ENCODE peak calls at places on chromosomes 4 and X, in five cellular contexts. One of them, this sample, is unnamed. For H3K9me3, the result is how much of the 10 kb centered on the place peaks cover.

GRCh38 chrX:21529771-21530170 is 128.4 kb downstream of the KLHL34 start:
- DNase-seq in left ventricle myocardium inferior: no peak
- DNase-seq in CD4-positive, alpha-beta T cell: no peak
- DNase-seq in Caco-2: no peak
- DNase-seq in mucosa of descending colon: no peak
- DNase-seq in this sample: no peak

GRCh38 chr4:8842614-8843013 is 29.0 kb downstream of the HMX1 start:
- DNase-seq in CD4-positive, alpha-beta T cell: no peak
- DNase-seq in Caco-2: no peak
- DNase-seq in left ventricle myocardium inferior: no peak
- DNase-seq in mucosa of descending colon: no peak
- DNase-seq in this sample: no peak

GRCh38 chr4:83782591-83782990 is 246.7 kb downstream of the GPAT3 start:
- DNase-seq in CD4-positive, alpha-beta T cell: no peak
- DNase-seq in left ventricle myocardium inferior: no peak
- DNase-seq in Caco-2: no peak
- DNase-seq in mucosa of descending colon: no peak
- DNase-seq in this sample: no peak

GRCh38 chrX:72572248-72573157 is at the start of gene HDAC8:
- DNase-seq in CD4-positive, alpha-beta T cell: peak
- DNase-seq in Caco-2: peak
- DNase-seq in left ventricle myocardium inferior: peak
- DNase-seq in mucosa of descending colon: peak
- DNase-seq in this sample: peak

GRCh38 chrX:44731160-44731559 is 112.7 kb upstream of the DUSP21 start:
- DNase-seq in left ventricle myocardium inferior: no peak
- DNase-seq in mucosa of descending colon: no peak
- DNase-seq in CD4-positive, alpha-beta T cell: no peak
- DNase-seq in Caco-2: no peak
- DNase-seq in this sample: no peak

GRCh38 chr4:105474110-105474518 is 252 bp upstream of the PPA2 start:
- DNase-seq in Caco-2: no peak
- DNase-seq in left ventricle myocardium inferior: peak
- DNase-seq in mucosa of descending colon: peak
- DNase-seq in CD4-positive, alpha-beta T cell: no peak
- DNase-seq in this sample: no peak

GRCh38 chr4:119286377-119287002 is 35.4 kb downstream of the FABP2 start:
- DNase-seq in CD4-positive, alpha-beta T cell: peak
- DNase-seq in Caco-2: no peak
- DNase-seq in left ventricle myocardium inferior: no peak
- DNase-seq in mucosa of descending colon: no peak
- DNase-seq in this sample: no peak

GRCh38 chrX:140141444-140142029 is 176.2 kb upstream of the CXorf66 start:
- DNase-seq in Caco-2: peak
- DNase-seq in CD4-positive, alpha-beta T cell: peak
- DNase-seq in left ventricle myocardium inferior: no peak
- DNase-seq in mucosa of descending colon: no peak
- DNase-seq in this sample: no peak

GRCh38 chrX:18309401-18309800 is 45.1 kb downstream of the SCML2 start:
- DNase-seq in Caco-2: no peak
- DNase-seq in CD4-positive, alpha-beta T cell: no peak
- DNase-seq in mucosa of descending colon: no peak
- DNase-seq in left ventricle myocardium inferior: no peak
- DNase-seq in this sample: no peak

GRCh38 chr4:73707918-73708577 is 32.3 kb upstream of the CXCL8 start:
- DNase-seq in Caco-2: no peak
- DNase-seq in CD4-positive, alpha-beta T cell: no peak
- DNase-seq in left ventricle myocardium inferior: peak
- DNase-seq in mucosa of descending colon: no peak
- DNase-seq in this sample: peak

GRCh38 chr4:109266891-109267290 is 35.6 kb downstream of the COL25A1 start:
- DNase-seq in left ventricle myocardium inferior: no peak
- DNase-seq in CD4-positive, alpha-beta T cell: no peak
- DNase-seq in Caco-2: no peak
- DNase-seq in mucosa of descending colon: no peak
- DNase-seq in this sample: no peak

GRCh38 chr4:16626945-16627344 is 271.5 kb downstream of the LDB2 start:
- DNase-seq in mucosa of descending colon: no peak
- DNase-seq in CD4-positive, alpha-beta T cell: no peak
- DNase-seq in Caco-2: no peak
- DNase-seq in left ventricle myocardium inferior: no peak
- DNase-seq in this sample: no peak

DNA sequence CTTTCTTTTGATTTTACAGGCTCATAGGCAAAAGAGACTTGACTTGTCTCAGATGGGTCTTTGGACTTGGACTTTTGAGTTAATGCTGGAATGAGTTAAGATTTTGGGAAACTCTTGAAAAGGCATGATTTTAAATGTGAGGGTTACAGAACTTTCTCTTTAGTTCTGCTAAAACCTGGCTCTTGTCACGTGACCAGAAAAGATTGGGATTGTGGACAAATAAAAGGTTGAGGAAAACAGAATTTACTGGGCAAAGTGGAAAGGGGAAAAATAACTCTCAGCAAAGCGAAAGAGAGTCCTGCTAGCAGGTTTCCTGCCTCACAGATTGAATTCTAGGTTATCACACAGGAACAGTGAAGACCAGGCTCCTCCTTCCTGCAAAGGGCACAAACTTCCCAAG is 114.0 kb downstream of the SPANXN4 start:
- DNase-seq in Caco-2: no peak
- DNase-seq in CD4-positive, alpha-beta T cell: no peak
- DNase-seq in mucosa of descending colon: no peak
- DNase-seq in left ventricle myocardium inferior: no peak
- DNase-seq in this sample: no peak
- TF ChIP-seq CTCF in Caco-2: no peak
- TF ChIP-seq CTCF in CD4-positive, alpha-beta T cell: no peak
- TF ChIP-seq CTCF in mucosa of descending colon: no peak
- TF ChIP-seq CTCF in left ventricle myocardium inferior: no peak
- TF ChIP-seq CTCF in this sample: no peak

GRCh38 chr4:106691749-106692148 is 323.2 kb upstream of the GIMD1 start:
- DNase-seq in Caco-2: peak
- DNase-seq in mucosa of descending colon: no peak
- DNase-seq in CD4-positive, alpha-beta T cell: no peak
- DNase-seq in left ventricle myocardium inferior: no peak
- DNase-seq in this sample: no peak
- H3K9me3 ChIP-seq in Caco-2: under half
- H3K9me3 ChIP-seq in mucosa of descending colon: under half
- H3K9me3 ChIP-seq in CD4-positive, alpha-beta T cell: under half
- H3K9me3 ChIP-seq in left ventricle myocardium inferior: under half
- H3K9me3 ChIP-seq in this sample: under half

DNA sequence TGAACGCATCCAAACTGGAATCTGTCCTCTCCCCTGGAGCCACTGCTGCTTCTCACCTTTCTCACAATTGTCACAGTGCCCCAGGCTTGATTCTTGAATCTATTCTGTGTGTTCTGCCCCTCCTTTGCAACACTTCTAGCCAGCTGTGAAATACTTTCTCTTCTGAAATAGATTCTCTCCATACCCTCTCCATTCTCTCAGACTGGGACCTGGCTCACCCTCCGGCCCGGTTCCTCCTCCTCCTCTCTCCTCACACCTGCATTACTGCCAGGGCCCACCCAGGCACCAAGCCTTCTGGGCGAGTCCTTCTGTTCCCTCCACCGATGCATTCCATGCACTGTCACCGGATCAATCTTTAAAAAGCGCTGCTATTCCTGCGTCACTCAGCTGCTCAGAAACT is 336.1 kb downstream of the UNC5C start:
- DNase-seq in mucosa of descending colon: no peak
- DNase-seq in left ventricle myocardium inferior: no peak
- DNase-seq in Caco-2: no peak
- DNase-seq in CD4-positive, alpha-beta T cell: no peak
- DNase-seq in this sample: no peak
- TF ChIP-seq CTCF in mucosa of descending colon: no peak
- TF ChIP-seq CTCF in left ventricle myocardium inferior: no peak
- TF ChIP-seq CTCF in Caco-2: no peak
- TF ChIP-seq CTCF in CD4-positive, alpha-beta T cell: no peak
- TF ChIP-seq CTCF in this sample: no peak

GRCh38 chr4:48762408-48762807 is 17.7 kb downstream of the FRYL start:
- DNase-seq in Caco-2: no peak
- DNase-seq in mucosa of descending colon: no peak
- DNase-seq in CD4-positive, alpha-beta T cell: no peak
- DNase-seq in left ventricle myocardium inferior: no peak
- DNase-seq in this sample: no peak
- H3K9me3 ChIP-seq in Caco-2: under half
- H3K9me3 ChIP-seq in mucosa of descending colon: under half
- H3K9me3 ChIP-seq in CD4-positive, alpha-beta T cell: under half
- H3K9me3 ChIP-seq in left ventricle myocardium inferior: under half
- H3K9me3 ChIP-seq in this sample: under half

DNA sequence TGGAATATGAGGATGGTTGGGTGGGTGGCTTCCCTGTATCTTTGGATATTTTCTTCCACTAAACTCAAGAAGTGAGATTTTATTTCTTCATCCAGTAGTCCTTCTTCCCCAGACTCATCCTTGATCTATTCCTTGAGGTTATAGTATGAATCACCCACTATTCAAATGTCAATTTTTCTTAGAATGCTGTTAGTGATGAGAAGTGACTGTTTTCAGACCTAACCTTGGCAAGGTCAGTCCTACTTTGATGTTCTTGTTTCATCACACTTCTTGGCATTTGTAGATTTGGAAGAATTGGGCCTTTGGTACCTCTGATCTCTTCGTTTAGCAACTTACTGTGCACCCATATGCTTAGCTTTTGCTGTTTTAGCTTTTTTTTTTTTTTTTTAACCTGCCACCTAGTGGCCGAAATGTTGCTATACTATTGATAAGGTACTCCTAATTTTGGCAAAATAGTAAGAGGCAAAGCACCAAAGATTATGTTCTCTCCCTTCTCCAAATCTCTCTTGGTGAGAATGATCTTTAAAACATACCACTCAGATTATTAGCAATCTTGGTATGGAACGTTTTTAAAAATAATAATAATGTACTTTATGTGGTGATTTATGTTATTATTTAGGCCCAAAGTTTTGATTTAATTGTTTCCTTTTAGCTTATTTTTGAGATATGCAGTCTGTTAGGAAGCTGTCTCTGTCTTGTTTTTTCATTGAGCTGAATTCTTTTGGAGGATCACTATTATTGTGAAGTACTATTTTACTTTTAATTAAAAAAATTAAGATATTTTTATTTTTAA is 16.5 kb downstream of the DCK start:
- DNase-seq in mucosa of descending colon: no peak
- DNase-seq in CD4-positive, alpha-beta T cell: no peak
- DNase-seq in Caco-2: peak
- DNase-seq in left ventricle myocardium inferior: no peak
- DNase-seq in this sample: no peak
- TF ChIP-seq CTCF in mucosa of descending colon: no peak
- TF ChIP-seq CTCF in CD4-positive, alpha-beta T cell: peak
- TF ChIP-seq CTCF in Caco-2: peak
- TF ChIP-seq CTCF in left ventricle myocardium inferior: peak
- TF ChIP-seq CTCF in this sample: peak

DNA sequence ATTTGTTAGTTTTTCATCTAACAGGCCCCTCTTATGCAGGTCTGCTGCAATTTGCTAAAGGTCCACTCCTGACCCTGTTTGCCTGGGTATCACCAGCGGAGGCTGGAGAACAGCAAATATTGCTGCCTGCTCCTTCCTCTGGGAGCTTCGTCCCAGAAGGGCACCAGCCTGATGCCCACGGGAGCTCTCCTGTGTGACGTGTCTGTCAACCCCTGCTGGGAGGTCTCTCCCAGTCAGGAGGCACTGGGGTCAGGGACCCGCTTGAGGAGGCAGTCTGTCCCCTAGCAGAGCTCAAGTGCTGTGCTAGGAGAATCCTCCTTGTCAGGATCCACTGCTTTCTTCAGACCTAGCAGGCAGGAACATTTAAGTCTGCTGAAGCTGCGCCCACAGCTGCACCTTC is 30.5 kb downstream of the ATRX start:
- DNase-seq in left ventricle myocardium inferior: no peak
- DNase-seq in mucosa of descending colon: no peak
- DNase-seq in Caco-2: no peak
- DNase-seq in CD4-positive, alpha-beta T cell: no peak
- DNase-seq in this sample: no peak
- H3K9me3 ChIP-seq in left ventricle myocardium inferior: under half
- H3K9me3 ChIP-seq in mucosa of descending colon: under half
- H3K9me3 ChIP-seq in Caco-2: under half
- H3K9me3 ChIP-seq in CD4-positive, alpha-beta T cell: under half
- H3K9me3 ChIP-seq in this sample: under half

GRCh38 chr4:93788712-93789111 is 39.8 kb upstream of the ATOH1 start:
- DNase-seq in mucosa of descending colon: no peak
- DNase-seq in left ventricle myocardium inferior: no peak
- DNase-seq in Caco-2: peak
- DNase-seq in CD4-positive, alpha-beta T cell: no peak
- DNase-seq in this sample: no peak
- TF ChIP-seq CTCF in mucosa of descending colon: no peak
- TF ChIP-seq CTCF in left ventricle myocardium inferior: peak
- TF ChIP-seq CTCF in Caco-2: peak
- TF ChIP-seq CTCF in CD4-positive, alpha-beta T cell: no peak
- TF ChIP-seq CTCF in this sample: peak

DNA sequence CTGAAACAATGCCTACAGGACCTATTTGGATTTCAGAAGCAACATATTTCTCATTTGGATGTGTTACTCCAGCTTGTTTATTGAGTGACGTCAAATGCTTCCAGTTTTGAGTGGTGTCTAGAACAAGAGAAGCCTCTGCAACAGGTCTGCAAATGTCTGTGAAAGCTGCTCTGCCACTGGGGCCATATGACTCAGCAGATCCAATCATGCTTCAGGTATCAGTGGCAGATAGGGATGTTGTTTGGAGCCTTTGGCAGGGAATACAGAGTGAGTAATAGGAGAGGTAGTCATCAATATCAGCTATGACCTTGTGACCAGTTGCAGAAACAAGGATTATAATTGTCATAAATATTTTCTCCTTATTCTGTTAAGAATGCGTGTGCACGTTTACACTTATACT is 141.1 kb upstream of the ZXDA start:
- DNase-seq in mucosa of descending colon: no peak
- DNase-seq in left ventricle myocardium inferior: no peak
- DNase-seq in Caco-2: no peak
- DNase-seq in CD4-positive, alpha-beta T cell: no peak
- DNase-seq in this sample: no peak
- H3K9me3 ChIP-seq in mucosa of descending colon: under half
- H3K9me3 ChIP-seq in left ventricle myocardium inferior: under half
- H3K9me3 ChIP-seq in Caco-2: under half
- H3K9me3 ChIP-seq in CD4-positive, alpha-beta T cell: under half
- H3K9me3 ChIP-seq in this sample: under half

GRCh38 chr4:4780634-4781287 is 78.7 kb upstream of the MSX1 start:
- DNase-seq in Caco-2: no peak
- DNase-seq in left ventricle myocardium inferior: no peak
- DNase-seq in mucosa of descending colon: no peak
- DNase-seq in CD4-positive, alpha-beta T cell: no peak
- DNase-seq in this sample: no peak
- TF ChIP-seq CTCF in Caco-2: no peak
- TF ChIP-seq CTCF in left ventricle myocardium inferior: no peak
- TF ChIP-seq CTCF in mucosa of descending colon: no peak
- TF ChIP-seq CTCF in CD4-positive, alpha-beta T cell: no peak
- TF ChIP-seq CTCF in this sample: peak

DNA sequence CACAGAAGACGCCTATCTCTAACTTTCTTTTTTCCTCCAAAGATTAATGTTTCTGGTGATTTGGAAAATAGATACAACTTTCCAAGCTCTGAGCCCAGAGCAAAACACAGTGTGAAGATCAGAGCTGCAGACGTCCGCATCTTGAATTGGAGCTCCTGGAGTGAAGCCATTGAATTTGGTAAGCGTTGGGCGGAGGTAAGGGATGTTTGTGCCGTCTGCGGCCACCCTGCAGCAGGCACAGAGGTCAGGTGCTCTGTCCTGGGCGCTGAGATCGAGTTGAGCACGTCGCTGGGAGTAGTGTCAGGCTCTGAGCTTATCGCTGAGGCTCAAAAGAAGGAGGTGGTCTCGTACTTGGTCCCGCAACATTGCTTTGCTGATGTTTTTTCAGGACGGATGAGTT is 31.8 kb downstream of the CSF2RA start:
- DNase-seq in Caco-2: no peak
- DNase-seq in mucosa of descending colon: no peak
- DNase-seq in left ventricle myocardium inferior: no peak
- DNase-seq in CD4-positive, alpha-beta T cell: no peak
- DNase-seq in this sample: no peak
- H3K9me3 ChIP-seq in Caco-2: under half
- H3K9me3 ChIP-seq in mucosa of descending colon: under half
- H3K9me3 ChIP-seq in left ventricle myocardium inferior: under half
- H3K9me3 ChIP-seq in CD4-positive, alpha-beta T cell: under half
- H3K9me3 ChIP-seq in this sample: under half